ENCODE peak calls at places on chromosomes 16 and 17, in seven cellular contexts. One of them, this sample, is unnamed.

GRCh38 chr17:27520571-27521185 is 64.4 kb downstream of the KSR1 start:
- DNase-seq in fibroblast of lung: no peak
- DNase-seq in CD8-positive, alpha-beta T cell: no peak
- DNase-seq in GM23338: no peak
- DNase-seq in RWPE1: no peak
- DNase-seq in ascending aorta: no peak
- DNase-seq in body of pancreas: no peak
- DNase-seq in this sample: no peak

GRCh38 chr17:57143341-57143740 is 58.3 kb downstream of the AKAP1 start:
- DNase-seq in fibroblast of lung: no peak
- DNase-seq in CD8-positive, alpha-beta T cell: no peak
- DNase-seq in body of pancreas: no peak
- DNase-seq in ascending aorta: no peak
- DNase-seq in RWPE1: no peak
- DNase-seq in GM23338: no peak
- DNase-seq in this sample: no peak

GRCh38 chr17:4900231-4901107 is 1.1 kb downstream of the C17orf107 start:
- DNase-seq in RWPE1: no peak
- DNase-seq in CD8-positive, alpha-beta T cell: peak; percentile 66
- DNase-seq in GM23338: peak; percentile 92
- DNase-seq in body of pancreas: no peak
- DNase-seq in fibroblast of lung: no peak
- DNase-seq in ascending aorta: no peak
- DNase-seq in this sample: peak; percentile 71

GRCh38 chr17:61416540-61417363 is 17.1 kb downstream of the TBX2 start:
- DNase-seq in GM23338: peak; percentile 94
- DNase-seq in RWPE1: peak; percentile 73
- DNase-seq in body of pancreas: peak; percentile 75
- DNase-seq in ascending aorta: no peak
- DNase-seq in CD8-positive, alpha-beta T cell: peak; percentile 67
- DNase-seq in fibroblast of lung: peak; percentile 91
- DNase-seq in this sample: no peak

GRCh38 chr16:86129541-86129940 is 230.6 kb downstream of the IRF8 start:
- DNase-seq in body of pancreas: no peak
- DNase-seq in ascending aorta: no peak
- DNase-seq in CD8-positive, alpha-beta T cell: no peak
- DNase-seq in fibroblast of lung: peak; percentile 47
- DNase-seq in RWPE1: no peak
- DNase-seq in GM23338: no peak
- DNase-seq in this sample: no peak

GRCh38 chr17:10777890-10778289 is 26.0 kb downstream of the TMEM238L start:
- DNase-seq in CD8-positive, alpha-beta T cell: no peak
- DNase-seq in ascending aorta: no peak
- DNase-seq in fibroblast of lung: no peak
- DNase-seq in RWPE1: no peak
- DNase-seq in body of pancreas: no peak
- DNase-seq in GM23338: no peak
- DNase-seq in this sample: no peak

GRCh38 chr16:52924162-52924561 is 128.5 kb downstream of the CHD9NB start:
- DNase-seq in ascending aorta: no peak
- DNase-seq in body of pancreas: no peak
- DNase-seq in GM23338: no peak
- DNase-seq in CD8-positive, alpha-beta T cell: no peak
- DNase-seq in fibroblast of lung: no peak
- DNase-seq in RWPE1: no peak
- DNase-seq in this sample: no peak

GRCh38 chr16:72255785-72256184 is 83.8 kb upstream of the PMFBP1 start:
- DNase-seq in RWPE1: no peak
- DNase-seq in CD8-positive, alpha-beta T cell: no peak
- DNase-seq in GM23338: no peak
- DNase-seq in ascending aorta: no peak
- DNase-seq in body of pancreas: no peak
- DNase-seq in fibroblast of lung: peak; percentile 20
- DNase-seq in this sample: no peak

GRCh38 chr17:76204277-76204676 is 36.0 kb downstream of the RNF157 start:
- DNase-seq in GM23338: no peak
- DNase-seq in CD8-positive, alpha-beta T cell: no peak
- DNase-seq in RWPE1: peak; percentile 86
- DNase-seq in fibroblast of lung: peak; percentile 60
- DNase-seq in ascending aorta: no peak
- DNase-seq in body of pancreas: no peak
- DNase-seq in this sample: no peak

GRCh38 chr17:72373910-72374741 is 253.3 kb downstream of the SOX9 start:
- DNase-seq in RWPE1: no peak
- DNase-seq in fibroblast of lung: no peak
- DNase-seq in body of pancreas: no peak
- DNase-seq in CD8-positive, alpha-beta T cell: no peak
- DNase-seq in ascending aorta: no peak
- DNase-seq in GM23338: no peak
- DNase-seq in this sample: no peak

GRCh38 chr16:19929062-19929511 is 44.4 kb upstream of the GPRC5B start:
- DNase-seq in RWPE1: no peak
- DNase-seq in ascending aorta: no peak
- DNase-seq in body of pancreas: no peak
- DNase-seq in fibroblast of lung: no peak
- DNase-seq in CD8-positive, alpha-beta T cell: no peak
- DNase-seq in GM23338: no peak
- DNase-seq in this sample: no peak

GRCh38 chr17:18005496-18005895 is 32.8 kb downstream of the DRC3 start:
- DNase-seq in GM23338: no peak
- DNase-seq in body of pancreas: no peak
- DNase-seq in ascending aorta: no peak
- DNase-seq in RWPE1: no peak
- DNase-seq in fibroblast of lung: no peak
- DNase-seq in CD8-positive, alpha-beta T cell: no peak
- DNase-seq in this sample: no peak

GRCh38 chr16:19935696-19936095 is 51.0 kb upstream of the GPRC5B start:
- DNase-seq in RWPE1: no peak
- DNase-seq in body of pancreas: peak; percentile 12
- DNase-seq in GM23338: no peak
- DNase-seq in fibroblast of lung: no peak
- DNase-seq in CD8-positive, alpha-beta T cell: no peak
- DNase-seq in ascending aorta: no peak
- DNase-seq in this sample: no peak

GRCh38 chr16:53866520-53866919 is 162.6 kb downstream of the FTO start:
- DNase-seq in body of pancreas: no peak
- DNase-seq in RWPE1: no peak
- DNase-seq in CD8-positive, alpha-beta T cell: no peak
- DNase-seq in GM23338: no peak
- DNase-seq in fibroblast of lung: no peak
- DNase-seq in ascending aorta: no peak
- DNase-seq in this sample: no peak

GRCh38 chr17:44581868-44582267 is 24.6 kb downstream of the FZD2 start:
- DNase-seq in GM23338: peak; percentile 61
- DNase-seq in CD8-positive, alpha-beta T cell: no peak
- DNase-seq in fibroblast of lung: no peak
- DNase-seq in ascending aorta: no peak
- DNase-seq in RWPE1: no peak
- DNase-seq in body of pancreas: no peak
- DNase-seq in this sample: no peak
- TF ChIP-seq CTCF in GM23338: peak; percentile 61
- TF ChIP-seq CTCF in CD8-positive, alpha-beta T cell: no peak
- TF ChIP-seq CTCF in fibroblast of lung: peak; percentile 49
- TF ChIP-seq CTCF in ascending aorta: no peak
- TF ChIP-seq CTCF in RWPE1: no peak
- TF ChIP-seq CTCF in body of pancreas: no peak
- TF ChIP-seq CTCF in this sample: no peak

GRCh38 chr16:25834101-25834500 is 142.3 kb downstream of the HS3ST4 start:
- DNase-seq in body of pancreas: no peak
- DNase-seq in ascending aorta: no peak
- DNase-seq in RWPE1: no peak
- DNase-seq in fibroblast of lung: no peak
- DNase-seq in CD8-positive, alpha-beta T cell: no peak
- DNase-seq in GM23338: no peak
- DNase-seq in this sample: no peak

GRCh38 chr16:25841776-25842175 is 150.0 kb downstream of the HS3ST4 start:
- DNase-seq in RWPE1: no peak
- DNase-seq in CD8-positive, alpha-beta T cell: no peak
- DNase-seq in GM23338: no peak
- DNase-seq in fibroblast of lung: no peak
- DNase-seq in ascending aorta: no peak
- DNase-seq in body of pancreas: no peak
- DNase-seq in this sample: no peak

DNA sequence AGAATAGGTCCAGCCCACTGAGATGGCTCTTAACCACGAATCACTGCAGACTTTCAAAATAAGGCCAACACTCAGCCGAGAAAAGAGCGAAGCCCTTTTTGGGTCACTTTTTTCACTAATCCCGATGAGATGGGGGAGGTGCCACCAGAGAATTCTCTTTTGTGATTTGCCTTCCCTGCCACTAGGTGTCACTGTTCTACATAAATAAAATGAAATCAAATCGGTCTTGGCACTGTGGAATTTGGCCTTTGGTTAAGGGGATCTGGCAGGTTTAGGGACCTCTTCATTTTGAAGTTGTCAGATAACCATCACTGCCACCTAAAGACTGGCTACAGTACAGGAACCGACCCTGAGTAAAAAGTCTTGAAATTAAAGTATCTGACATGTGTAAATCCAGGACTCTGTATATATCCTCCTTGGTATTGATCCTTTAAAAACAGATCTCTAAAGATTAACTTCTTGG is 147.0 kb downstream of the HS3ST4 start:
- DNase-seq in RWPE1: peak; percentile 27
- DNase-seq in fibroblast of lung: peak; percentile 66
- DNase-seq in body of pancreas: peak; percentile 27
- DNase-seq in ascending aorta: no peak
- DNase-seq in CD8-positive, alpha-beta T cell: peak; percentile 52
- DNase-seq in GM23338: peak; percentile 90
- DNase-seq in this sample: no peak
- TF ChIP-seq CTCF in RWPE1: peak; percentile 69
- TF ChIP-seq CTCF in fibroblast of lung: peak; percentile 68
- TF ChIP-seq CTCF in body of pancreas: peak; percentile 72
- TF ChIP-seq CTCF in ascending aorta: peak; percentile 48
- TF ChIP-seq CTCF in CD8-positive, alpha-beta T cell: peak; percentile 84
- TF ChIP-seq CTCF in GM23338: peak; percentile 64
- TF ChIP-seq CTCF in this sample: peak; percentile 76

GRCh38 chr16:1428511-1428910 is 2.4 kb upstream of the PERCC1 start:
- DNase-seq in ascending aorta: no peak
- DNase-seq in GM23338: peak; percentile 81
- DNase-seq in RWPE1: no peak
- DNase-seq in fibroblast of lung: no peak
- DNase-seq in CD8-positive, alpha-beta T cell: peak; percentile 64
- DNase-seq in body of pancreas: no peak
- DNase-seq in this sample: no peak
- TF ChIP-seq CTCF in ascending aorta: no peak
- TF ChIP-seq CTCF in GM23338: peak; percentile 74
- TF ChIP-seq CTCF in RWPE1: peak; percentile 28
- TF ChIP-seq CTCF in fibroblast of lung: peak; percentile 23
- TF ChIP-seq CTCF in CD8-positive, alpha-beta T cell: no peak
- TF ChIP-seq CTCF in body of pancreas: no peak
- TF ChIP-seq CTCF in this sample: no peak

DNA sequence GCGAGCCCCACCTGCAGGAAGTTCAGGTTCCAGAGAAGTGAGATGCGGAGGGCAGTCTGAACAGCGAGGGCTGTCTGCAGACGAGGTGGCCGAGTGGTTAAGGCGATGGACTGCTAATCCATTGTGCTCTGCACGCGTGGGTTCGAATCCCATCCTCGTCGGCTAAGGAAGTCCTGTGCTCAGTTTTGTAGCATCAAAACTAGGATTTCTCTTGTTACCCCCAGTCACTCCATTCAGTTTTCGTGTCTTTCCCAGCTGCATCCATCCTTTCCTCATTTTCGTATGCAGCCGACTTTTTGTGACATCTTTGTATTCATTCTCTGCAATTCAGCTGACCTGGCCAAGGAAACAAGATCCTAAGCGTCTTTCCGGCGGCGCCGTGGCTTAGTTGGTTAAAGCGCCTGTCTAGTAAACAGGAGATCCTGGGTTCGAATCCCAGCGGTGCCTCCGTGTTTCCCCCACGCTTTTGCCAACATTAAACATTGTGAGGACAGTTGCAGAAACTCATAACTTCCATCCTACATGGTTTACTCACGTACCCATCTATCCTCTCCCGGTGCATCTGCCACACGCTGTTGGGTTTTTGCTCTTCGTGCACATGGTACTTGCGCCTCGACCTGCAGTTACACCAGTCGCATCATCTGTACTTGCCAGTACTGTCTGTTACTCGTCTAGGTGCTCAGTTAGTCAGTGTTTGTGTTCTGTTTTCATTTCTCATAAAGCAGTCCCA is 3.0 kb downstream of the BORCS6 start:
- DNase-seq in RWPE1: peak; percentile 81
- DNase-seq in CD8-positive, alpha-beta T cell: peak; percentile 95
- DNase-seq in ascending aorta: peak; percentile 83
- DNase-seq in fibroblast of lung: peak; percentile 97
- DNase-seq in GM23338: peak; percentile 94
- DNase-seq in body of pancreas: peak; percentile 96
- DNase-seq in this sample: peak; percentile 86
- TF ChIP-seq CTCF in RWPE1: peak; percentile 24
- TF ChIP-seq CTCF in CD8-positive, alpha-beta T cell: peak; percentile 21
- TF ChIP-seq CTCF in ascending aorta: no peak
- TF ChIP-seq CTCF in fibroblast of lung: peak; percentile 42
- TF ChIP-seq CTCF in GM23338: peak; percentile 36
- TF ChIP-seq CTCF in body of pancreas: peak; percentile 61
- TF ChIP-seq CTCF in this sample: peak; percentile 29